ENCODE peak calls at places on chromosomes 13 and 19, in eight cellular contexts. H is AG09309, Z is fibroblast of mammary gland, T is astrocyte of the cerebellum, M is bronchial epithelial cell, N is lower lobe of right lung, P is GM06990, G is stomach. C is an unnamed sample.

GRCh38 chr13:113666951-113667701 is at the start of gene GRK1:
- DNase-seq in H (no peak), Z (no peak), T (no peak), M (no peak), N (peak; percentile 36), P (no peak), G (peak; percentile 22), C (no peak)

GRCh38 chr13:29581666-29582065 is 13.8 kb downstream of the SLC7A1 start:
- DNase-seq in H (no peak), Z (no peak), T (no peak), M (no peak), N (no peak), P (no peak), G (no peak), C (no peak)

GRCh38 chr13:31409678-31410356 is 210.0 kb downstream of the B3GLCT start:
- DNase-seq in H (no peak), Z (peak; percentile 15), T (peak; percentile 43), M (peak; percentile 23), N (no peak), P (no peak), G (no peak), C (no peak)

GRCh38 chr19:44190020-44190419 is 22.3 kb upstream of the ZNF227 start:
- DNase-seq in H (no peak), Z (no peak), T (no peak), M (no peak), N (no peak), P (no peak), G (no peak), C (no peak)

GRCh38 chr13:26618726-26619125 is 61.2 kb downstream of the WASF3 start:
- DNase-seq in H (no peak), Z (no peak), T (peak; percentile 11), M (no peak), N (no peak), P (no peak), G (no peak), C (no peak)

GRCh38 chr19:30742539-30742938 is 370.4 kb downstream of the ZNF536 start:
- DNase-seq in H (no peak), Z (no peak), T (no peak), M (no peak), N (no peak), P (no peak), G (no peak), C (no peak)

GRCh38 chr19:4851551-4852290 is 15.7 kb downstream of the PLIN3 start:
- DNase-seq in H (no peak), Z (peak; percentile 57), T (no peak), M (no peak), N (peak; percentile 74), P (peak; percentile 74), G (peak; percentile 72), C (no peak)

GRCh38 chr19:15437355-15438123 is 12.2 kb downstream of the WIZ start:
- DNase-seq in H (peak; percentile 41), Z (peak; percentile 48), T (no peak), M (no peak), N (no peak), P (no peak), G (peak; percentile 35), C (no peak)

GRCh38 chr13:112204881-112205327 is 138.0 kb downstream of the SOX1 start:
- DNase-seq in H (no peak), Z (no peak), T (no peak), M (no peak), N (no peak), P (no peak), G (no peak), C (no peak)

GRCh38 chr19:47305309-47305751 is 4.3 kb upstream of the C5AR1 start:
- DNase-seq in H (peak; percentile 76), Z (peak; percentile 99), T (peak; percentile 71), M (peak; percentile 65), N (peak; percentile 74), P (peak; percentile 52), G (peak; percentile 73), C (peak; percentile 41)

GRCh38 chr19:58374200-58374599 is 6.6 kb downstream of the ZNF837 start:
- DNase-seq in H (no peak), Z (peak; percentile 58), T (no peak), M (peak; percentile 39), N (no peak), P (no peak), G (no peak), C (no peak)

GRCh38 chr13:80133631-80134083 is 207.3 kb downstream of the SPRY2 start:
- DNase-seq in H (no peak), Z (peak; percentile 27), T (no peak), M (no peak), N (no peak), P (no peak), G (no peak), C (no peak)

GRCh38 chr19:13215572-13216380 is 65.6 kb downstream of the IER2 start:
- DNase-seq in H (no peak), Z (peak; percentile 8), T (no peak), M (no peak), N (no peak), P (peak; percentile 49), G (no peak), C (no peak)

GRCh38 chr19:52941941-52942370 is 18.7 kb upstream of the ZNF888 start:
- DNase-seq in H (no peak), Z (peak; percentile 22), T (no peak), M (peak; percentile 14), N (peak; percentile 64), P (no peak), G (peak; percentile 35), C (no peak)

GRCh38 chr19:8489591-8490394 is 12.6 kb downstream of the PRAM1 start:
- DNase-seq in H (no peak), Z (no peak), T (no peak), M (peak; percentile 89), N (no peak), P (no peak), G (no peak), C (no peak)

GRCh38 chr19:35509018-35509652 is 4.3 kb downstream of the DMKN start:
- DNase-seq in H (no peak), Z (no peak), T (no peak), M (peak; percentile 79), N (peak; percentile 84), P (peak; percentile 50), G (peak; percentile 71), C (no peak)

DNA sequence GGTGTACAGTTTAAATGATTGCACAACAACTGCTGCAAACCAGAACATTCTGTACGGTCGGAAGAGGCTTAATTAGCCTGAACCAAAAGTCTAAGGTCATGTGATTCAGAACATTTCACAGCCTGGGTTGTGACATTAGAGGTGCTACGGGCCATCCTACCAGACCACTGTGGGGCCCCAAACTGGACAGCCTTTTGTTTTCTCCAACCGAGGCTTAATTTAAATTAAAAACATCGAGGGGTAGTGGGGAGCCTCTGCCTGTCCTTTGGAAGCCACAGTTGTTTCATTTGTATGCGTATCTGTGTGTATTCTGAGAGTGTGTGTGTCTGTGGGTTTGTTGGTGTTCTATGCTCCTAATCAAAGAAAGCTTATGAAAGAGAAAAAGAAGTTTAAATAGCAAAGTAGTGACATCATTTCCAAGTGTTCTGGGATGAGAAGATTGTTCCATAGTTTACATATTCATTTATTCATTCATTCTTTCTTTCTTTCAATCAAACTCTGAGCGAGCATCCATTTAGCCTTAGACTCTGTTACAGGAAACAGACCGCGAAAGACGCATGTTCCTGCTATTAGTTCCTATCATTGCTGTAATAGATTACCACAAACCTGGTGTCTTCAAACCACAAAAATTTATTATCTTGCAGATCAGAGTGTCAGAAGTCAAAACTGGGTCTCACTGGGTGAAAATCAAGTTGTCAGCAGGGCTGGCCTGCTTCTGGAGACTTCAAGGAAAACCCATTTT is 444.8 kb downstream of the FOXO1 start:
- DNase-seq in H (peak; percentile 60), Z (peak; percentile 92), T (peak; percentile 13), M (peak; percentile 28), N (no peak), P (no peak), G (no peak), C (no peak)
- H3K4me3 ChIP-seq in H (no peak overlapping the region), Z (no peak overlapping the region), T (no peak overlapping the region), M (no peak overlapping the region), N (no peak overlapping the region), P (no peak overlapping the region), G (no peak overlapping the region), C (no peak overlapping the region)

DNA sequence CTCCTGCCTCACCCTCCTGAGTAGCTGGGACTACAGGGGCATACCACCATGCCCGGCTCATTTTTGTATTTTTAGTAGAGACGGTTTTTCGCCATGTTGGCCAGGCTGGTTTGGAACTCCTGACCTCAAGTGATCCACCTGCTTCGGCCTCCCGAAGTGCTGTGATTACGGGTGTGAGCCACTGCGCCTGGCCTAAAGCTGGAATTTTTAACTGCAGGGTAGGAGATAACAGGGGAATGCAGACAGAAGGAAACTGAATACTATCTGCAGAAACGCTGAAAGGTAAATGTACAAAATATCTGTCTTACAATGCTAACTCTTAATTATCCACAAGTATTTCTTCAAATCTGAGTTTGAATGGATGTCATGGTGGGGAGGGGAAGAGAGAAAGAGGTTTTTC is 13.8 kb downstream of the TMTC4 start:
- DNase-seq in H (no peak), Z (no peak), T (no peak), M (no peak), N (no peak), P (no peak), G (no peak), C (no peak)
- TF ChIP-seq CTCF in H (no peak), Z (no peak), T (no peak), M (no peak), N (no peak), P (no peak), G (no peak), C (no peak)

GRCh38 chr19:916645-917322 is 349 bp upstream of the KISS1R start:
- DNase-seq in H (no peak), Z (no peak), T (no peak), M (no peak), N (no peak), P (no peak), G (no peak), C (no peak)

GRCh38 chr19:917323-918151 is at the start of gene KISS1R:
- DNase-seq in H (no peak), Z (no peak), T (no peak), M (no peak), N (peak; percentile 75), P (peak; percentile 75), G (peak; percentile 44), C (no peak)

GRCh38 chr19:918481-919156 is 1.5 kb downstream of the KISS1R start:
- DNase-seq in H (no peak), Z (no peak), T (no peak), M (no peak), N (no peak), P (no peak), G (no peak), C (no peak)

GRCh38 chr19:919157-920050 is 2.3 kb downstream of the KISS1R start:
- DNase-seq in H (no peak), Z (no peak), T (no peak), M (peak; percentile 30), N (no peak), P (peak; percentile 69), G (no peak), C (no peak)

GRCh38 chr19:918152-918437 is 962 bp downstream of the KISS1R start:
- DNase-seq in H (no peak), Z (no peak), T (no peak), M (no peak), N (no peak), P (no peak), G (no peak), C (no peak)
- H3K4me3 ChIP-seq in H (no peak overlapping the region), Z (no peak overlapping the region), T (no peak overlapping the region), M (no peak overlapping the region), N (no peak overlapping the region), P (no peak overlapping the region), G (peak overlapping the region; percentile 40), C (no peak overlapping the region)

GRCh38 chr19:38143847-38144246 is 80.2 kb downstream of the DPF1 start:
- DNase-seq in H (no peak), Z (no peak), T (no peak), M (no peak), N (no peak), P (no peak), G (no peak), C (no peak)
- TF ChIP-seq CTCF in H (peak; percentile 25), Z (no peak), T (peak; percentile 35), M (no peak), N (no peak), P (peak; percentile 27), G (no peak), C (peak; percentile 10)